ENCODE peak calls at places on chromosomes 1 and 21, in ten cellular contexts. One of them, this sample, is unnamed.

GRCh38 chr1:85200870-85201339 is at the start of gene SYDE2:
- DNase-seq in prostate gland: peak; percentile 71
- DNase-seq in spleen: peak; percentile 93
- DNase-seq in HCT116: no peak
- DNase-seq in transverse colon: peak; percentile 84
- DNase-seq in endothelial cell of umbilical vein: peak; percentile 72
- DNase-seq in stomach: peak; percentile 82
- DNase-seq in suprapubic skin: no peak
- DNase-seq in GM12891: peak; percentile 78
- DNase-seq in breast epithelium: peak; percentile 67
- DNase-seq in this sample: no peak

GRCh38 chr1:50108497-50109073 is at the start of gene ELAVL4:
- DNase-seq in stomach: no peak
- DNase-seq in suprapubic skin: no peak
- DNase-seq in GM12891: no peak
- DNase-seq in spleen: no peak
- DNase-seq in prostate gland: no peak
- DNase-seq in breast epithelium: no peak
- DNase-seq in HCT116: no peak
- DNase-seq in transverse colon: no peak
- DNase-seq in endothelial cell of umbilical vein: no peak
- DNase-seq in this sample: no peak

GRCh38 chr1:208029381-208030319 is 118.7 kb upstream of the CD34 start:
- DNase-seq in HCT116: no peak
- DNase-seq in GM12891: no peak
- DNase-seq in spleen: no peak
- DNase-seq in transverse colon: peak; percentile 19
- DNase-seq in stomach: no peak
- DNase-seq in prostate gland: no peak
- DNase-seq in suprapubic skin: no peak
- DNase-seq in breast epithelium: no peak
- DNase-seq in endothelial cell of umbilical vein: peak; percentile 86
- DNase-seq in this sample: no peak

GRCh38 chr1:116682641-116683221 is 15.2 kb upstream of the IGSF3 start:
- DNase-seq in suprapubic skin: no peak
- DNase-seq in prostate gland: peak; percentile 24
- DNase-seq in HCT116: no peak
- DNase-seq in transverse colon: no peak
- DNase-seq in spleen: no peak
- DNase-seq in stomach: no peak
- DNase-seq in breast epithelium: no peak
- DNase-seq in GM12891: no peak
- DNase-seq in endothelial cell of umbilical vein: no peak
- DNase-seq in this sample: no peak

GRCh38 chr1:87436534-87436933 is 107.9 kb downstream of the LMO4 start:
- DNase-seq in transverse colon: no peak
- DNase-seq in GM12891: no peak
- DNase-seq in endothelial cell of umbilical vein: no peak
- DNase-seq in prostate gland: peak; percentile 14
- DNase-seq in spleen: no peak
- DNase-seq in HCT116: no peak
- DNase-seq in breast epithelium: no peak
- DNase-seq in suprapubic skin: no peak
- DNase-seq in stomach: no peak
- DNase-seq in this sample: no peak

GRCh38 chr1:223363057-223363855 is 720 bp downstream of the SUSD4 start:
- DNase-seq in endothelial cell of umbilical vein: no peak
- DNase-seq in spleen: no peak
- DNase-seq in HCT116: no peak
- DNase-seq in GM12891: no peak
- DNase-seq in stomach: no peak
- DNase-seq in breast epithelium: no peak
- DNase-seq in prostate gland: no peak
- DNase-seq in suprapubic skin: no peak
- DNase-seq in transverse colon: peak; percentile 16
- DNase-seq in this sample: no peak

GRCh38 chr1:35561297-35561971 is 3.8 kb downstream of the NCDN start:
- DNase-seq in breast epithelium: no peak
- DNase-seq in stomach: no peak
- DNase-seq in spleen: peak; percentile 72
- DNase-seq in HCT116: no peak
- DNase-seq in transverse colon: no peak
- DNase-seq in GM12891: no peak
- DNase-seq in endothelial cell of umbilical vein: no peak
- DNase-seq in suprapubic skin: no peak
- DNase-seq in prostate gland: no peak
- DNase-seq in this sample: no peak

GRCh38 chr1:183195146-183195571 is 9.1 kb downstream of the LAMC2 start:
- DNase-seq in suprapubic skin: no peak
- DNase-seq in stomach: no peak
- DNase-seq in GM12891: no peak
- DNase-seq in endothelial cell of umbilical vein: peak; percentile 60
- DNase-seq in HCT116: peak; percentile 23
- DNase-seq in breast epithelium: no peak
- DNase-seq in spleen: no peak
- DNase-seq in prostate gland: no peak
- DNase-seq in transverse colon: peak; percentile 25
- DNase-seq in this sample: no peak

GRCh38 chr1:46202975-46203737 is at the start of gene LURAP1:
- DNase-seq in prostate gland: no peak
- DNase-seq in transverse colon: no peak
- DNase-seq in spleen: peak; percentile 81
- DNase-seq in stomach: no peak
- DNase-seq in endothelial cell of umbilical vein: peak; percentile 60
- DNase-seq in GM12891: peak; percentile 55
- DNase-seq in HCT116: no peak
- DNase-seq in breast epithelium: no peak
- DNase-seq in suprapubic skin: no peak
- DNase-seq in this sample: no peak

GRCh38 chr1:89781494-89782126 is 39.2 kb upstream of the LRRC8D start:
- DNase-seq in stomach: no peak
- DNase-seq in transverse colon: no peak
- DNase-seq in suprapubic skin: no peak
- DNase-seq in endothelial cell of umbilical vein: no peak
- DNase-seq in breast epithelium: no peak
- DNase-seq in GM12891: no peak
- DNase-seq in spleen: no peak
- DNase-seq in prostate gland: no peak
- DNase-seq in HCT116: no peak
- DNase-seq in this sample: no peak

GRCh38 chr1:89780721-89781120 is 40.1 kb upstream of the LRRC8D start:
- DNase-seq in stomach: no peak
- DNase-seq in endothelial cell of umbilical vein: peak; percentile 61
- DNase-seq in breast epithelium: no peak
- DNase-seq in prostate gland: no peak
- DNase-seq in suprapubic skin: no peak
- DNase-seq in GM12891: no peak
- DNase-seq in spleen: no peak
- DNase-seq in transverse colon: no peak
- DNase-seq in HCT116: peak; percentile 39
- DNase-seq in this sample: no peak

DNA sequence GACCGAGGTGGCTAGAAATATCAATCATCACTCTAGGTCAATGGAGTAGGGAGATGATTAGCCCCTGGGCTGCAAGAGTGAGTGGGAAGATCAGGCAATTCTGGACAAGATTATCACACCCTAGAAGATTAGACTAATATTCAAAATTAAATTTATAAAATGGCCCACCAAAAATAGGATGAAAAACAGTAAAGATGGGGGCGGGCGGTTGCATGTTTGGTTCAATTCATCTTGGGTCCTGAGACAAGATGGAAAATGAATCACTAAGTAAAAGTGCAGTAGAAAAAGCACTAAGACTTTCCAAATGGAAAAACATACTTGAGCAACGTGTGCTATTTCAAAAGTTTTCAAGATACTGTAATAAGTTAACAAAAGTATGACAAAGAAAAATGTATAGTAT is 41.3 kb upstream of the LRRC8D start:
- DNase-seq in endothelial cell of umbilical vein: no peak
- DNase-seq in breast epithelium: no peak
- DNase-seq in prostate gland: no peak
- DNase-seq in suprapubic skin: no peak
- DNase-seq in spleen: no peak
- DNase-seq in HCT116: no peak
- DNase-seq in stomach: no peak
- DNase-seq in GM12891: no peak
- DNase-seq in transverse colon: no peak
- DNase-seq in this sample: no peak
- TF ChIP-seq POLR2A in endothelial cell of umbilical vein: no peak
- TF ChIP-seq POLR2A in breast epithelium: no peak
- TF ChIP-seq POLR2A in prostate gland: no peak
- TF ChIP-seq POLR2A in suprapubic skin: no peak
- TF ChIP-seq POLR2A in spleen: no peak
- TF ChIP-seq POLR2A in HCT116: no peak
- TF ChIP-seq POLR2A in stomach: no peak
- TF ChIP-seq POLR2A in GM12891: no peak
- TF ChIP-seq POLR2A in transverse colon: no peak
- TF ChIP-seq POLR2A in this sample: no peak

DNA sequence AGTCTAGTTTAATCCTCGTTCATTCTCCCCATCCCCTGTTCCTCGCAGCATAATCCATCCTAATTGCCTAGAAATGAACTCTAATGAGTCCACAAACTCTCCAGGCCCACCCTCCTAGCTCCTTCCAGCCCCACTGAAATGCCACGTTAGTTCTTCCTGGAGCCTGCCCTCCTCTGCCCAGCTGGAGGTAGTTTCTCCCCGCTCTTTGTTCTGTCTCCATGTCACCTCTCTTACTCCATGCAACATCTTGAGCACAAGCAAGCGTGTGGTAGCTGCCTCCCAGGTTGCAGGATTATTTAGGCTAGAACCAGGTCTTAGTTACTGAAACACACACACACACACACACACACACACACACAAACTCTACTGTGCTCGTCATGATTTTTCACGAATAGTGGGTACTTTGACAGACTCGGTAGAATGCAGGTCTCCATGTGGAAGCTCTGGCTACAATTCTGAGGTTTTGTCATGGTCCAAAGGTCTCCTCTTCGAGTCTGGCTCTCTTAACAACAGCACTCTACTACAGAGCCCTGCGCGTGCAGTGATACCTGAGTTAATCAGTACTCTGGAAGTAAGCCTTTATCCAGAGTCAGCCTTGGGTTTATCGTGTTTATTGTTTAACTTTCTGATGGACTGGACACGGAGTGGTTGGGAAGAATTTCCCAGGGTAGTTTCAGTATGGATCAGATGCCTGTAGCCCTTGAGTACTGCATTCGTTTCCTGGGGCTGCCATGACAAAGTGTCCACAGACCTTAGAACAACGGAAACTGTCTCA is 27.5 kb downstream of the HUNK start:
- DNase-seq in spleen: no peak
- DNase-seq in suprapubic skin: peak; percentile 23
- DNase-seq in endothelial cell of umbilical vein: no peak
- DNase-seq in stomach: peak; percentile 61
- DNase-seq in transverse colon: peak; percentile 75
- DNase-seq in GM12891: no peak
- DNase-seq in breast epithelium: no peak
- DNase-seq in HCT116: no peak
- DNase-seq in prostate gland: no peak
- DNase-seq in this sample: no peak
- TF ChIP-seq POLR2AphosphoS5 in spleen: no peak
- TF ChIP-seq POLR2AphosphoS5 in suprapubic skin: no peak
- TF ChIP-seq POLR2AphosphoS5 in endothelial cell of umbilical vein: no peak
- TF ChIP-seq POLR2AphosphoS5 in stomach: no peak
- TF ChIP-seq POLR2AphosphoS5 in transverse colon: peak; percentile 16
- TF ChIP-seq POLR2AphosphoS5 in GM12891: no peak
- TF ChIP-seq POLR2AphosphoS5 in breast epithelium: no peak
- TF ChIP-seq POLR2AphosphoS5 in HCT116: no peak
- TF ChIP-seq POLR2AphosphoS5 in prostate gland: no peak
- TF ChIP-seq POLR2AphosphoS5 in this sample: no peak

GRCh38 chr1:22709227-22709626 is 1.4 kb upstream of the EPHB2 start:
- DNase-seq in suprapubic skin: no peak
- DNase-seq in transverse colon: no peak
- DNase-seq in stomach: no peak
- DNase-seq in GM12891: no peak
- DNase-seq in HCT116: no peak
- DNase-seq in prostate gland: no peak
- DNase-seq in endothelial cell of umbilical vein: no peak
- DNase-seq in spleen: peak; percentile 21
- DNase-seq in breast epithelium: no peak
- DNase-seq in this sample: no peak

GRCh38 chr1:22709891-22710687 is 550 bp upstream of the EPHB2 start:
- DNase-seq in spleen: no peak
- DNase-seq in stomach: no peak
- DNase-seq in HCT116: no peak
- DNase-seq in breast epithelium: no peak
- DNase-seq in transverse colon: peak; percentile 66
- DNase-seq in endothelial cell of umbilical vein: peak; percentile 49
- DNase-seq in prostate gland: no peak
- DNase-seq in suprapubic skin: peak; percentile 84
- DNase-seq in GM12891: no peak
- DNase-seq in this sample: no peak

GRCh38 chr1:22711071-22711470 is 432 bp downstream of the EPHB2 start:
- DNase-seq in GM12891: no peak
- DNase-seq in breast epithelium: no peak
- DNase-seq in suprapubic skin: no peak
- DNase-seq in stomach: no peak
- DNase-seq in transverse colon: no peak
- DNase-seq in HCT116: no peak
- DNase-seq in endothelial cell of umbilical vein: no peak
- DNase-seq in spleen: no peak
- DNase-seq in prostate gland: no peak
- DNase-seq in this sample: no peak

GRCh38 chr1:22711591-22712501 is 1.2 kb downstream of the EPHB2 start:
- DNase-seq in endothelial cell of umbilical vein: peak; percentile 48
- DNase-seq in prostate gland: no peak
- DNase-seq in HCT116: no peak
- DNase-seq in stomach: no peak
- DNase-seq in spleen: no peak
- DNase-seq in suprapubic skin: no peak
- DNase-seq in GM12891: no peak
- DNase-seq in breast epithelium: no peak
- DNase-seq in transverse colon: peak; percentile 47
- DNase-seq in this sample: no peak

DNA sequence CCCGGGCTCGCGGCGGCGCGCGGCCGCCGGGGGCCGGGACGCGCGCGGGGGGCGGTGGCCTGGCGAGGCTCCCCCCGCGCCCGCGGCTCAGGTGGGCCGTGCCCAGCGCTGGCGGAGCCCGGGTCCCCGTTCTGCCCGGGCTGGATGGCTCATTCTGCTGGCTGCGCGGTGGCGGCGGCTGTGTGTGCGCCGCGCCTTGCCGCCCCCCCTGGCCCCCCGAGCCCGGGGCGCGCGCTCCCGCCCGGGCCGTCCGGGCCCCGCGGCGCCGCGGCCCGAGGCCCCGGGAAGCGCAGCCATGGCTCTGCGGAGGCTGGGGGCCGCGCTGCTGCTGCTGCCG is at the start of gene EPHB2:
- DNase-seq in endothelial cell of umbilical vein: no peak
- DNase-seq in GM12891: peak; percentile 54
- DNase-seq in spleen: no peak
- DNase-seq in transverse colon: peak; percentile 62
- DNase-seq in suprapubic skin: no peak
- DNase-seq in HCT116: no peak
- DNase-seq in breast epithelium: no peak
- DNase-seq in stomach: peak; percentile 27
- DNase-seq in prostate gland: peak; percentile 12
- DNase-seq in this sample: no peak
- TF ChIP-seq POLR2A in endothelial cell of umbilical vein: peak; percentile 71
- TF ChIP-seq POLR2A in GM12891: no peak
- TF ChIP-seq POLR2A in spleen: no peak
- TF ChIP-seq POLR2A in transverse colon: no peak
- TF ChIP-seq POLR2A in suprapubic skin: no peak
- TF ChIP-seq POLR2A in HCT116: peak; percentile 60
- TF ChIP-seq POLR2A in breast epithelium: no peak
- TF ChIP-seq POLR2A in stomach: no peak
- TF ChIP-seq POLR2A in prostate gland: no peak
- TF ChIP-seq POLR2A in this sample: no peak

GRCh38 chr1:119298687-119299086 is 69.9 kb upstream of the HAO2 start:
- DNase-seq in prostate gland: no peak
- DNase-seq in HCT116: no peak
- DNase-seq in suprapubic skin: no peak
- DNase-seq in spleen: no peak
- DNase-seq in GM12891: no peak
- DNase-seq in endothelial cell of umbilical vein: no peak
- DNase-seq in breast epithelium: no peak
- DNase-seq in transverse colon: no peak
- DNase-seq in stomach: no peak
- DNase-seq in this sample: no peak
- TF ChIP-seq POLR2AphosphoS5 in prostate gland: no peak
- TF ChIP-seq POLR2AphosphoS5 in HCT116: no peak
- TF ChIP-seq POLR2AphosphoS5 in suprapubic skin: no peak
- TF ChIP-seq POLR2AphosphoS5 in spleen: no peak
- TF ChIP-seq POLR2AphosphoS5 in GM12891: no peak
- TF ChIP-seq POLR2AphosphoS5 in endothelial cell of umbilical vein: no peak
- TF ChIP-seq POLR2AphosphoS5 in breast epithelium: no peak
- TF ChIP-seq POLR2AphosphoS5 in transverse colon: no peak
- TF ChIP-seq POLR2AphosphoS5 in stomach: no peak
- TF ChIP-seq POLR2AphosphoS5 in this sample: no peak

This sample was measured in esophagus muscularis mucosa.